ENCODE peak calls at places on chromosomes 5 and 9, in seven cellular contexts. C is A673, X is coronary artery, K is mucosa of descending colon, B is PC-3, N is fibroblast of pulmonary artery, J is left ventricle myocardium inferior. U is an unnamed sample.

GRCh38 chr9:134839441-134840125 is 41.0 kb upstream of the FCN2 start:
- DNase-seq in C (no peak), X (no peak), K (no peak), B (no peak), N (no peak), J (no peak), U (no peak)

GRCh38 chr5:59579101-59579885 is 314.2 kb downstream of the PDE4D start:
- DNase-seq in C (no peak), X (no peak), K (no peak), B (no peak), N (no peak), J (no peak), U (no peak)

GRCh38 chr5:137146402-137146889 is 352.7 kb downstream of the SPOCK1 start:
- DNase-seq in C (peak; percentile 20), X (no peak), K (no peak), B (peak; percentile 74), N (peak; percentile 94), J (no peak), U (peak; percentile 99)

GRCh38 chr9:16170119-16170518 is 617.3 kb downstream of the CCDC171 start:
- DNase-seq in C (no peak), X (no peak), K (no peak), B (no peak), N (no peak), J (no peak), U (no peak)

GRCh38 chr9:123438321-123438720 is 82.3 kb downstream of the CRB2 start:
- DNase-seq in C (no peak), X (no peak), K (no peak), B (no peak), N (peak; percentile 31), J (no peak), U (no peak)

GRCh38 chr9:93136693-93137092 is 2.6 kb upstream of the NINJ1 start:
- DNase-seq in C (no peak), X (no peak), K (no peak), B (no peak), N (no peak), J (no peak), U (no peak)

GRCh38 chr9:94974154-94974860 is 247.8 kb downstream of the AOPEP start:
- DNase-seq in C (peak; percentile 5), X (no peak), K (no peak), B (no peak), N (no peak), J (no peak), U (no peak)

GRCh38 chr9:88280816-88281382 is 107.3 kb upstream of the SPIN1 start:
- DNase-seq in C (no peak), X (no peak), K (no peak), B (no peak), N (peak; percentile 11), J (no peak), U (no peak)

GRCh38 chr5:82364497-82364896 is 86.3 kb upstream of the RPS23 start:
- DNase-seq in C (peak; percentile 41), X (no peak), K (peak; percentile 32), B (peak; percentile 66), N (peak; percentile 87), J (no peak), U (peak; percentile 65)

GRCh38 chr5:87831499-87831898 is 418.8 kb upstream of the CCNH start:
- DNase-seq in C (no peak), X (no peak), K (no peak), B (no peak), N (no peak), J (no peak), U (no peak)

GRCh38 chr5:174090147-174090546 is 44.6 kb downstream of the NSG2 start:
- DNase-seq in C (no peak), X (no peak), K (no peak), B (no peak), N (no peak), J (no peak), U (no peak)

GRCh38 chr5:134784946-134785620 is 26.5 kb downstream of the DDX46 start:
- DNase-seq in C (no peak), X (no peak), K (no peak), B (no peak), N (peak; percentile 32), J (no peak), U (peak; percentile 59)

GRCh38 chr9:109012876-109013677 is at the start of gene CTNNAL1:
- DNase-seq in C (peak; percentile 94), X (peak; percentile 97), K (peak; percentile 98), B (peak; percentile 78), N (peak; percentile 82), J (peak; percentile 97), U (peak; percentile 72)

DNA sequence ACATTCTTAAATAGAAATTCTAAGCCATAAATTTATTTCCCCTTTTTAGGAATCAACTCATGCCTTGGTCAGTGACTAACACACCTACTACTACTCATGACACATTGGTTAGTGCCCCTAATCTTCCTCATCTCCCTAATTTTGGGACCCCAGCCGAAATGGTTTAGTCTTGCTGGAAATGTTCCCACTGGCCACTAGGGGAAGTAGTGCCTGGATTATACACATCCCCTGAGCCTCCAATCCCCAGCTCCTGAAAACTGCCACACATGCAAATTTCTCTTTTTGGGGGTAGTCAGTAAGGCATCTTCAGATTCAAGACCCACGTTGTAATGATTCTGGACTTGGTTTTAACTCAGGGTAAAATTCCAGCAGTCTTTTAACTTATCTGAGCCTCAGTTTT is 79.8 kb downstream of the HSD17B3 start:
- DNase-seq in C (peak; percentile 48), X (no peak), K (no peak), B (peak; percentile 17), N (no peak), J (no peak), U (no peak)
- TF ChIP-seq CTCF in C (peak; percentile 69), X (no peak), K (no peak), B (peak; percentile 74), N (peak; percentile 58), J (peak; percentile 36), U (peak; percentile 76)

GRCh38 chr9:127223266-127223665 is 41.3 kb upstream of the GARNL3 start:
- DNase-seq in C (no peak), X (no peak), K (no peak), B (no peak), N (no peak), J (no peak), U (no peak)

GRCh38 chr9:127225747-127226646 is 38.6 kb upstream of the GARNL3 start:
- DNase-seq in C (no peak), X (no peak), K (peak; percentile 14), B (peak; percentile 22), N (no peak), J (no peak), U (no peak)

GRCh38 chr9:127224178-127224882 is 40.2 kb upstream of the GARNL3 start:
- DNase-seq in C (peak; percentile 96), X (peak; percentile 95), K (peak; percentile 92), B (peak; percentile 89), N (peak; percentile 80), J (peak; percentile 91), U (peak; percentile 35)

GRCh38 chr9:127223810-127224177 is 40.8 kb upstream of the GARNL3 start:
- DNase-seq in C (no peak), X (no peak), K (no peak), B (no peak), N (no peak), J (no peak), U (no peak)

DNA sequence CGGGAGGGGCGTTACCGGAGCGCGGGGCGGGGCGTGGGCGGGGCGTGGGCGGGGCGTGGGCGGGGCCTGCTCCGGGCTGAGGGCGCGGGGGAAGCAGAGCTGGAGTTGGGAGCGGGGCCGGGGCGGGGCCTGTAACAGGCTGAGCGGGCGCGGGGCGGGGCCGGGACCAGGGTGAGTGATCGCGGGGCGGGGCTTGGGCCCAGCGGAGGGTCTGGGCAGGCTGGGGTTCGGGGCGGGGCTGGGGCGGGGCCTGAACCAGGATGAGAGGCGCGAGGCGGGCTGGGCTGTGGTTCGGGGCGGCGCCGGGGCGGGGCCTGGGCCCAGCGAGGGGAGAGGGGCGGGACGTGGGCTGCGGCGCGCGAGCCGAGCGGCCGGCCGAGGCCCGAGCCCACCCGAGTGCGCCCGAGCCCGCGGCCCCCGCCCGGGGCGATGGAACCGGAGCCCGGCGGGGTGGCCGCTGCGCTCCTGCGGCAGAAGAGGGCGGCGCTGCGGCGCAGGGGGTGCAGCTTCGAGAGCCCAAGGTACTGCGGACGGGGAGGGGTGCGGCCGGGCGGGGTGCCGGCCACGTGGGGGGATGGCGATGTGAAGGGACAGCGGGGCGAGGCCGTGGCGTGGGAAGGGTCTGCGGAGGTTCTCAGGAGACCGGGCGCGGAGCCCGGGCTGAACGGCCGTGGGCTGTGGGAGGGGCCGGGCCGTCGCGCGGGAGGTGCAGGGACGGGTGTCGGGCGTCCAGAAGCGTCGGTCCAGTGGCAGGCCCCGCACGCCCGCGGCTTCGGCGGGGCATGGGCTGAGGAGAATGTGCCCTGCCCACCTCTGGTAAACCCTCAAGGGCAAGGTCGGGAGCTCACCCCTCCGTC is 39.5 kb upstream of the GARNL3 start:
- DNase-seq in C (peak; percentile 95), X (peak; percentile 97), K (peak; percentile 99), B (peak; percentile 71), N (peak; percentile 89), J (peak; percentile 99), U (peak; percentile 70)
- TF ChIP-seq CTCF in C (no peak), X (no peak), K (no peak), B (no peak), N (no peak), J (no peak), U (no peak)

GRCh38 chr5:41413067-41413466 is 97.3 kb downstream of the PLCXD3 start:
- DNase-seq in C (no peak), X (no peak), K (no peak), B (peak; percentile 22), N (no peak), J (no peak), U (peak; percentile 35)

GRCh38 chr5:41412496-41412895 is 97.9 kb downstream of the PLCXD3 start:
- DNase-seq in C (no peak), X (no peak), K (no peak), B (no peak), N (no peak), J (no peak), U (no peak)

GRCh38 chr5:41408676-41409443 is 101.5 kb downstream of the PLCXD3 start:
- DNase-seq in C (no peak), X (no peak), K (peak; percentile 7), B (peak; percentile 90), N (peak; percentile 49), J (no peak), U (peak; percentile 55)

GRCh38 chr5:41410307-41410706 is 100.1 kb downstream of the PLCXD3 start:
- DNase-seq in C (no peak), X (no peak), K (peak; percentile 29), B (no peak), N (peak; percentile 33), J (no peak), U (no peak)

GRCh38 chr5:41410737-41411136 is 99.7 kb downstream of the PLCXD3 start:
- DNase-seq in C (peak; percentile 12), X (no peak), K (no peak), B (no peak), N (no peak), J (no peak), U (no peak)
- TF ChIP-seq CTCF in C (peak; percentile 41), X (no peak), K (no peak), B (peak; percentile 25), N (no peak), J (no peak), U (no peak)

GRCh38 chr9:112207451-112207850 is 32.4 kb upstream of the SUSD1 start:
- DNase-seq in C (no peak), X (no peak), K (no peak), B (no peak), N (no peak), J (no peak), U (no peak)
- TF ChIP-seq CTCF in C (no peak), X (no peak), K (no peak), B (no peak), N (no peak), J (no peak), U (no peak)

GRCh38 chr5:63878788-63879187 is 83.5 kb downstream of the HTR1A start:
- DNase-seq in C (peak; percentile 0), X (no peak), K (no peak), B (no peak), N (no peak), J (no peak), U (no peak)
- TF ChIP-seq CTCF in C (no peak), X (no peak), K (no peak), B (no peak), N (no peak), J (no peak), U (no peak)

GRCh38 chr9:14967450-14968321 is 57.5 kb upstream of the FREM1 start:
- DNase-seq in C (no peak), X (no peak), K (no peak), B (no peak), N (no peak), J (no peak), U (no peak)
- TF ChIP-seq CTCF in C (no peak), X (no peak), K (no peak), B (peak; percentile 47), N (no peak), J (no peak), U (no peak)